ENCODE peak calls at places on chromosome 17, in seven cellular contexts. A is CD8-positive, alpha-beta memory T cell; L is GM23248; B is PC-9; W is endodermal cell; J is esophagus squamous epithelium; C is body of pancreas. V is an unnamed sample. For H3K4me1, the result is how much of the 10 kb centered on the place peaks cover.

GRCh38 chr17:61551255-61551742 is 39.7 kb downstream of the NACA2 start:
- DNase-seq in A (no peak), L (peak), B (no peak), W (no peak), J (no peak), C (no peak), V (no peak)

GRCh38 chr17:49016775-49017463 is 19.7 kb downstream of the IGF2BP1 start:
- DNase-seq in A (no peak), L (peak), B (peak), W (peak), J (no peak), C (peak), V (peak)

GRCh38 chr17:35117984-35118383 is 1.7 kb downstream of the RAD51D start:
- DNase-seq in A (no peak), L (peak), B (peak), W (no peak), J (no peak), C (no peak), V (no peak)

GRCh38 chr17:80284631-80285030 is 24.0 kb downstream of the RNF213 start:
- DNase-seq in A (peak), L (no peak), B (no peak), W (peak), J (no peak), C (no peak), V (peak)

GRCh38 chr17:78576389-78577112 is 645 bp downstream of the DNAH17 start:
- DNase-seq in A (no peak), L (no peak), B (no peak), W (no peak), J (no peak), C (no peak), V (no peak)

GRCh38 chr17:43599835-43600234 is 53.7 kb upstream of the ETV4 start:
- DNase-seq in A (no peak), L (peak), B (peak), W (no peak), J (no peak), C (peak), V (no peak)

GRCh38 chr17:62321451-62321850 is 58.9 kb upstream of the EFCAB3 start:
- DNase-seq in A (no peak), L (peak), B (no peak), W (peak), J (no peak), C (no peak), V (no peak)

GRCh38 chr17:50501906-50502642 is 6.2 kb upstream of the MYCBPAP start:
- DNase-seq in A (no peak), L (no peak), B (no peak), W (peak), J (no peak), C (no peak), V (peak)

GRCh38 chr17:66304304-66305174 is 2.1 kb downstream of the PRKCA start:
- DNase-seq in A (no peak), L (peak), B (peak), W (peak), J (no peak), C (no peak), V (no peak)

GRCh38 chr17:30433514-30433913 is 43.7 kb upstream of the GOSR1 start:
- DNase-seq in A (no peak), L (peak), B (peak), W (no peak), J (no peak), C (peak), V (no peak)

GRCh38 chr17:73199751-73200317 is 7.0 kb downstream of the COG1 start:
- DNase-seq in A (no peak), L (no peak), B (no peak), W (no peak), J (no peak), C (no peak), V (no peak)

GRCh38 chr17:6446516-6447100 is 2.4 kb downstream of the PIMREG start:
- DNase-seq in A (no peak), L (no peak), B (no peak), W (no peak), J (no peak), C (no peak), V (no peak)

GRCh38 chr17:35666070-35666469 is 65.4 kb upstream of the RASL10B start:
- DNase-seq in A (no peak), L (peak), B (no peak), W (no peak), J (no peak), C (no peak), V (no peak)

GRCh38 chr17:47707056-47707791 is 13.3 kb downstream of the TBKBP1 start:
- DNase-seq in A (no peak), L (no peak), B (no peak), W (no peak), J (no peak), C (no peak), V (peak)
- H3K4me1 ChIP-seq in A (half or more), L (under half), B (under half), W (under half), J (under half), C (under half), V (under half)

GRCh38 chr17:8133398-8133797 is 9.5 kb upstream of the HES7 start:
- DNase-seq in A (no peak), L (no peak), B (no peak), W (peak), J (no peak), C (no peak), V (no peak)
- H3K4me3 ChIP-seq in A (no peak), L (no peak), B (no peak), W (no peak), J (no peak), C (no peak), V (no peak)

GRCh38 chr17:67588326-67588725 is 129.4 kb upstream of the NOL11 start:
- DNase-seq in A (no peak), L (no peak), B (no peak), W (peak), J (no peak), C (no peak), V (no peak)

DNA sequence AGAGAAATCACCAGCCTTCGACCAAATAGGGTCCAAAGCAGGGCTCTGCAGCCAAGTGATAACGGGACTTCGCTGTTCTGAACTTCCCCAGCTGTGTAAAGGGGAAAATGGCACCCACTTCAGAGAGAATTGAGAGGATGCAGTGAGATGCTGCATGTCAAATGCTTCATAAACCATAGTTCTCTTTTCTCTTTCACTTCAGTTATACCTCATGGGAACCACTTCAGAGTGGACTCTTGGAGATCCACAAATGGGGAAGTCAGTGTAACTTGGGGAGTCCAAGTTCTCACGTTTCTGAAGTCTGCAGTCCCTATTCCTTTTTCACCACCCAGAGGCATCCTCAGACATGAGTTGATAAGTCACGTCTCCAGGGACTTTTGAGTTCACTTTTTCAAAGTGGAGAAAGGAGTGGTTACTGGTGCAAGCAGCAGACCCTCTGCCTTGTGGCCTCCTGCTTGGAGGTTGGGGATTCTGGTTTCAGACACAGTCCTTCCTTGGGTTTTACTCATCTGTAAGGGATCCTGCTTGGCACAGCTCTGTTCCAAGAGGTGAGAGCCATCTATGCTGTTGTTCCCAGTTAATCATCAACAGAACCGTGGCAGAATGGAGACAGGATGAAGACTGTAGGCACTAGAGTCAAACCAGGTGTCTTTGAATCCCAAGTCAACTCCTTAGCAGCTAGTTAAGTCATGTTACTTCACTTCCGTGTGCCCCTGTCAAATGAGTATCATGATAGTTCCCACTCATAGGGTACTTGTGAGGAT is 123.4 kb upstream of the NOL11 start:
- DNase-seq in A (no peak), L (no peak), B (no peak), W (peak), J (no peak), C (peak), V (no peak)
- H3K27ac ChIP-seq in A (no peak), L (no peak), B (no peak), W (no peak), J (no peak), C (peak), V (peak)

DNA sequence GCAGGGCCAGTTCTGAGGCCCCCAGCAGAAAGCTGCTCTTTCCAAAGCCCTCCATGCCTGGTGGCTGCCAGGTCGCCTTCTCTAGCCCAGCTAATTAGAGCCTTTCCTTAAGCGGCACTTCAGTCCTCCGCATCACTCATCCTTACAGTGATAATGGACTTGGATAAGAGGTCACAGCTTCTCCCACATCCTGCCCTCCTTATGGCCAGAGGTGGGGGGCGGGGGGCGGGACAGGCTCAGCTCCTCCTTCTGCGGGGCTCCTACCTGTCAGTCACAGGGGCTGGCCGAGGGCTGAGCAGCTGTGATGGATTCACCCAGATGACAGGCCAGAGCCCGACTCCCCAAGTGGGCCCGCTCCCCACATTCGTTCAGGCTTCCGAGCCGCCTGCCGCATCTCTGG is 41.4 kb downstream of the GRIN2C start:
- DNase-seq in A (no peak), L (no peak), B (no peak), W (peak), J (no peak), C (no peak), V (no peak)
- H3K4me1 ChIP-seq in A (under half), L (under half), B (under half), W (under half), J (under half), C (under half), V (under half)

GRCh38 chr17:45432405-45433113 is at the start of gene ARHGAP27:
- DNase-seq in A (peak), L (peak), B (peak), W (peak), J (no peak), C (peak), V (peak)
- H3K4me3 ChIP-seq in A (peak), L (peak), B (peak), W (peak), J (peak), C (no peak), V (peak)

GRCh38 chr17:39016193-39017153 is 49.3 kb upstream of the FBXO47 start:
- DNase-seq in A (no peak), L (peak), B (no peak), W (no peak), J (no peak), C (no peak), V (no peak)
- H3K27ac ChIP-seq in A (no peak), L (no peak), B (no peak), W (no peak), J (peak), C (no peak), V (no peak)

GRCh38 chr17:21330436-21331160 is 45.6 kb upstream of the KCNJ12 start:
- DNase-seq in A (no peak), L (no peak), B (no peak), W (no peak), J (no peak), C (no peak), V (no peak)
- H3K4me1 ChIP-seq in A (under half), L (under half), B (under half), W (under half), J (under half), C (under half), V (under half)